ENCODE peak calls at places on chromosomes 16 and 17, in four cellular contexts. Y, X, Z and T are unnamed samples.

GRCh38 chr17:7262192-7263070 is at the start of gene CLDN7:
- DNase-seq in Z (peak), X (peak), Y (peak), T (no peak)

GRCh38 chr16:85092851-85093250 is 19.4 kb downstream of the CIBAR2 start:
- DNase-seq in Z (no peak), X (no peak), Y (no peak), T (no peak)

GRCh38 chr17:37642706-37643105 is 540 bp downstream of the DDX52 start:
- DNase-seq in X (no peak), Z (no peak), Y (peak), T (peak)

GRCh38 chr17:59365383-59365981 is 34.0 kb downstream of the YPEL2 start:
- DNase-seq in X (no peak), Z (no peak), Y (peak), T (no peak)

GRCh38 chr16:8963010-8963824 is 489 bp downstream of the USP7 start:
- DNase-seq in Z (peak), Y (no peak), X (no peak), T (no peak)

GRCh38 chr17:44827863-44828262 is 2.2 kb downstream of the GJC1 start:
- DNase-seq in Y (no peak), X (no peak), Z (no peak), T (no peak)

GRCh38 chr17:48052956-48053757 is 5.0 kb downstream of the NFE2L1 start:
- DNase-seq in Z (no peak), Y (no peak), X (no peak), T (peak)

GRCh38 chr16:15498427-15499175 is 64.2 kb downstream of the BMERB1 start:
- DNase-seq in X (no peak), Y (peak), Z (no peak), T (peak)

GRCh38 chr17:38904892-38905291 is 20.5 kb upstream of the LASP1NB start:
- DNase-seq in Y (no peak), Z (no peak), X (no peak), T (no peak)

GRCh38 chr17:35898283-35899070 is 18.3 kb upstream of the CCL5 start:
- DNase-seq in Z (no peak), Y (no peak), X (no peak), T (no peak)

GRCh38 chr17:66275651-66276050 is 26.8 kb upstream of the PRKCA start:
- DNase-seq in Z (no peak), X (no peak), Y (no peak), T (peak)

GRCh38 chr17:63685021-63685420 is 14.9 kb downstream of the LIMD2 start:
- DNase-seq in Z (no peak), X (no peak), Y (no peak), T (no peak)

GRCh38 chr17:36527851-36528250 is 6.8 kb downstream of the MYO19 start:
- DNase-seq in Y (no peak), Z (no peak), X (no peak), T (no peak)

GRCh38 chr16:75471723-75472634 is 7.5 kb upstream of the TMEM170A start:
- DNase-seq in Y (peak), Z (no peak), X (peak), T (peak)

GRCh38 chr17:62692721-62693431 is 65.4 kb downstream of the MRC2 start:
- DNase-seq in Y (peak), X (peak), Z (peak), T (no peak)

GRCh38 chr16:70159355-70160348 is 13.9 kb upstream of the CLEC18C start:
- DNase-seq in Y (no peak), X (no peak), Z (no peak), T (peak)

GRCh38 chr17:72916991-72917390 is 175.5 kb downstream of the SLC39A11 start:
- DNase-seq in Y (no peak), X (no peak), Z (no peak), T (peak)

GRCh38 chr16:1152651-1153259 is at the start of gene CACNA1H:
- DNase-seq in X (peak), Y (peak), Z (peak), T (no peak)

GRCh38 chr17:47270946-47271705 is 17.5 kb downstream of the ITGB3 start:
- DNase-seq in Z (no peak), Y (no peak), X (no peak), T (no peak)

GRCh38 chr16:68656771-68657170 is 11.7 kb downstream of the CDH3 start:
- DNase-seq in X (no peak), Z (no peak), Y (peak), T (no peak)

GRCh38 chr17:63621684-63622570 is at the start of gene MAP3K3:
- DNase-seq in X (peak), Z (peak), Y (peak), T (peak)

GRCh38 chr17:4332296-4332970 is 34.0 kb downstream of the UBE2G1 start:
- DNase-seq in X (no peak), Z (no peak), Y (peak), T (peak)

GRCh38 chr17:71349908-71350600 is 770.8 kb upstream of the SOX9 start:
- DNase-seq in Y (no peak), X (no peak), Z (no peak), T (peak)

GRCh38 chr16:75138636-75139035 is 9.7 kb upstream of the ZFP1 start:
- DNase-seq in X (peak), Y (peak), Z (peak), T (no peak)

GRCh38 chr16:62965831-62966230 is 929.6 kb upstream of the CDH8 start:
- DNase-seq in Z (no peak), X (no peak), Y (peak), T (no peak)

GRCh38 chr16:89709716-89710480 is 8.4 kb upstream of the SPATA2L start:
- DNase-seq in X (no peak), Y (no peak), Z (no peak), T (no peak)
- H2AK5ac ChIP-seq in X (no peak), Y (no peak), Z (no peak), T (no peak)

GRCh38 chr17:55155867-55156560 is 108.7 kb upstream of the HLF start:
- DNase-seq in Z (no peak), X (no peak), Y (no peak), T (no peak)

GRCh38 chr17:55149485-55149884 is 115.3 kb upstream of the HLF start:
- DNase-seq in Z (no peak), X (no peak), Y (no peak), T (no peak)

GRCh38 chr17:55157165-55157564 is 107.6 kb upstream of the HLF start:
- DNase-seq in Y (no peak), X (no peak), Z (no peak), T (peak)

GRCh38 chr17:55154101-55154500 is 110.7 kb upstream of the HLF start:
- DNase-seq in Y (peak), X (no peak), Z (no peak), T (no peak)

DNA sequence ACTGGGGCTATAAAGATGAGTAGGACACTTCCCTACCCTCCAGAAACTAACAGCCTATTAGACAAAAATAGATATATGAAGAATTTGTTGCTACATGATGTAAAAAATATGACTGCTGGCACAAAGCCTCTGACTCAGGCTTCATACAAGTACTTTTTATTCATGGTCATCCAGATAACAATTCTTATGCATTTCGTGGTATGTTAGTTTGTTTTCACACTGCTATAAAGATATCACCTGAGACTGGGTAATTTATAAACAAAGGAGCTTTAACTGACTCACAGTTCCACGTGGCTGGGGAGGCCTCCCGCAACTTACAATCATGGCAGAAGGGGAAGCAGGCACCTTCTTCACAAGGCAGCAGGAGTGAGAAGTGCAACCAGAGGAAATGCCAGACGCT is 112.5 kb upstream of the HLF start:
- DNase-seq in Z (no peak), X (no peak), Y (no peak), T (peak)
- H3K56ac ChIP-seq in Z (no peak), X (no peak), Y (no peak), T (no peak)

DNA sequence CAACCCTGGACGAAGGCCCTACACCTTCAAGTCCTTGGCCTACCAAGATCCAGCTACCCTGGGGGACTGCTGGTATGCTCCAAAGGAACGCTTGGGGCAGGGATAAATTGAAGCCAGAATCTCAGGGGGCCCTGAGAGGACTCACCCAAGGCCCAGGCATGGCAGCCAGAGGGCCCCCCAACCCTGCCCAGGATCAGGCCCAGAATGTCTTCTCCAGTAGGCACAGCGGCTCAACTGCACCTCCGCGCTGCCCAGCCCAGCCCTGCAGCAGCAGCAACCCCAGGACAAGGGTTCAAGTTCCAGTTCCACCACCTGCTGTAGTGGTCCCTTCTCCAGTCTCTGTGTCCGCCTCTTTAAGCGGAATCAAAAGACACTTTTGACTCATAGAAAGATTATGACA is 2.2 kb downstream of the TFAP4 start:
- DNase-seq in Y (no peak), X (no peak), Z (no peak), T (no peak)
- H2AK5ac ChIP-seq in Y (peak), X (no peak), Z (no peak), T (peak)

GRCh38 chr17:5378566-5379207 is 40.8 kb downstream of the NUP88 start:
- DNase-seq in Z (no peak), Y (no peak), X (no peak), T (no peak)
- H3K56ac ChIP-seq in Z (no peak), Y (no peak), X (no peak), T (no peak)

GRCh38 chr17:18191071-18191667 is 7.5 kb downstream of the ALKBH5 start:
- DNase-seq in Z (no peak), Y (no peak), X (no peak), T (no peak)

GRCh38 chr17:18195246-18195645 is 11.6 kb downstream of the ALKBH5 start:
- DNase-seq in Z (no peak), X (no peak), Y (no peak), T (no peak)

GRCh38 chr17:18194804-18195203 is 11.2 kb downstream of the ALKBH5 start:
- DNase-seq in X (no peak), Y (no peak), Z (no peak), T (no peak)

GRCh38 chr17:18191967-18192366 is 8.3 kb downstream of the ALKBH5 start:
- DNase-seq in Z (peak), X (peak), Y (no peak), T (no peak)

GRCh38 chr17:18194394-18194793 is 10.8 kb downstream of the ALKBH5 start:
- DNase-seq in Y (no peak), X (no peak), Z (no peak), T (no peak)
- H2AK5ac ChIP-seq in Y (no peak), X (no peak), Z (no peak), T (no peak)

GRCh38 chr17:18920911-18921441 is 31.0 kb upstream of the SLC5A10 start:
- DNase-seq in Z (no peak), Y (no peak), X (no peak), T (peak)

GRCh38 chr17:18925187-18925586 is 26.8 kb upstream of the SLC5A10 start:
- DNase-seq in Z (no peak), X (no peak), Y (no peak), T (no peak)

GRCh38 chr17:18921485-18921884 is 30.5 kb upstream of the SLC5A10 start:
- DNase-seq in X (no peak), Z (no peak), Y (no peak), T (no peak)

GRCh38 chr17:18919963-18920362 is 32.0 kb upstream of the SLC5A10 start:
- DNase-seq in Z (no peak), Y (no peak), X (no peak), T (no peak)

GRCh38 chr17:18921912-18922451 is 30.0 kb upstream of the SLC5A10 start:
- DNase-seq in Z (no peak), Y (no peak), X (no peak), T (peak)
- H3K56ac ChIP-seq in Z (no peak), Y (no peak), X (no peak), T (no peak)

DNA sequence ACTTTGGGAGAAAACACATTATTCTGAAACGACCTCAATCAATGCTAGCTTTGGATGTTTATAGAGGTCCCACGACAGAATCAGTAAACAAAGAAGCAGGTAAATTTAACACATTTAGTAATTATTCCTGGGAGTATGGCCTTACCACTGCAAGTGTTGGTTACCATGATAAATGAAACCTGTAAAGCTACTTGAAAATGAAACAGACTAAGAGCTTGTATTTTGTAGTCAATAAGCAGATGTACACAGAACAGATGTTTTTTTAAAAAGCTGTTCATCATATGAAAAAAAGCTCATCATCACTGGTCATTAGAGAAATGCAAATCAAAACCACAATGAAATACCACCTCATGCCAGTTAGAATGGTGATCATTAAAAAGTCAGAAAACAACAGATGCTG is 295.3 kb upstream of the XYLT1 start:
- DNase-seq in Z (no peak), X (no peak), Y (no peak), T (no peak)
- H2AK5ac ChIP-seq in Z (no peak), X (no peak), Y (no peak), T (no peak)

GRCh38 chr16:78228704-78229103 is 129.2 kb downstream of the WWOX start:
- DNase-seq in X (no peak), Z (no peak), Y (no peak), T (no peak)

GRCh38 chr16:78230832-78231231 is 131.4 kb downstream of the WWOX start:
- DNase-seq in X (no peak), Y (no peak), Z (no peak), T (peak)

GRCh38 chr16:78224342-78224741 is 124.9 kb downstream of the WWOX start:
- DNase-seq in Y (no peak), Z (no peak), X (no peak), T (no peak)

GRCh38 chr16:78227855-78228254 is 128.4 kb downstream of the WWOX start:
- DNase-seq in X (peak), Y (peak), Z (peak), T (no peak)
- H3K56ac ChIP-seq in X (no peak), Y (no peak), Z (no peak), T (no peak)

DNA sequence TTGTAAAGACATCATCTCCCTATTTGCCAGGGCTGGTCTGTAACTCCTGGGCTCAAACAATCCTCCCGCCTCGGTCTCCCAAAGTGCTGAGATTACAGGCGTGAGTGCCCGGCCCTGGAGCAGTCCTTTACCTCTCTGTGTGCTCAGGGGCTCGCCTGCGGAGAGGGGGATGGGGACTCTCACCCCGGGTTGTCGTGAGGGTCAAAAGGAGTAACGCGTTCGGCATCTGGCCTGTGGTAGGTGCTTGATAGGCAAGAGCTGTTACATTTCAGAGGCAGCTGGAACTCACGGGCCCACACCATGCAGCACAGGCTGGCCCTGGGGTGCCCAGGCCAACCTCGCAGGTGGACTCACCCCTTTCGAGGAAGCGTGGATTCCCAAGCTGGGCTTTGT is 46.8 kb upstream of the DOC2B start:
- DNase-seq in X (no peak), Y (no peak), Z (no peak), T (no peak)
- H2AK5ac ChIP-seq in X (no peak), Y (no peak), Z (no peak), T (no peak)

DNA sequence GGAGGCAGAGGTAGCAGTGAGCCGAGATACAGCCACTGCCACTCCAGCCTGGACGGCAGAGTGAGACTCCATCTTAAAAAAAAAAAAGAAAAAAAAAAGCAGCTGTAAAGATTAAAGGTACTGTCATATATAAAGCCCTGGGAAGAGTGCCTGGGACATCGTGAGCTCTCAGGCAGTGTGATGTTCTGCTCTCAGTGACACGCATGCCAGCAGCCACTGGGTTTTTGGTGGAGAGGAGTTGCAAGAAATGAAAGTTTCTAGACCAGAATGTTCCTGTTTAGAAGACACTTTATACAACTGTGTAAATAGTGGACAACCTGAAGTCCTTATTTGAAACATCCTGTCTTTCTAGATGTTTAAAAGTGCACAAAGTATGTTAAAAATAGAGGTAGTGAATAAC is 213.2 kb downstream of the IRF8 start:
- DNase-seq in Y (no peak), X (no peak), Z (no peak), T (no peak)
- H3K56ac ChIP-seq in Y (no peak), X (no peak), Z (no peak), T (no peak)